ENCODE peak calls at places on chromosomes 13 and 19, in nine cellular contexts. One of them, this sample, is unnamed.

GRCh38 chr19:15418112-15418587 is 638 bp downstream of the AKAP8L start:
- DNase-seq in mucosa of descending colon: no peak
- DNase-seq in GM10248: no peak
- DNase-seq in hepatocyte: peak
- DNase-seq in left lung: no peak
- DNase-seq in fibroblast of mammary gland: peak
- DNase-seq in adrenal gland: no peak
- DNase-seq in cardiac muscle cell: no peak
- DNase-seq in GM23338: no peak
- DNase-seq in this sample: peak

GRCh38 chr19:12481781-12482504 is 2.7 kb downstream of the ZNF709 start:
- DNase-seq in mucosa of descending colon: no peak
- DNase-seq in GM23338: no peak
- DNase-seq in left lung: no peak
- DNase-seq in fibroblast of mammary gland: no peak
- DNase-seq in adrenal gland: no peak
- DNase-seq in cardiac muscle cell: no peak
- DNase-seq in hepatocyte: no peak
- DNase-seq in GM10248: no peak
- DNase-seq in this sample: no peak

GRCh38 chr13:113192902-113193301 is 15.6 kb downstream of the PCID2 start:
- DNase-seq in GM10248: no peak
- DNase-seq in fibroblast of mammary gland: peak
- DNase-seq in left lung: no peak
- DNase-seq in cardiac muscle cell: no peak
- DNase-seq in GM23338: no peak
- DNase-seq in adrenal gland: no peak
- DNase-seq in mucosa of descending colon: no peak
- DNase-seq in hepatocyte: no peak
- DNase-seq in this sample: no peak

GRCh38 chr13:28558126-28558525 is 63.2 kb upstream of the FLT1 start:
- DNase-seq in GM10248: no peak
- DNase-seq in GM23338: no peak
- DNase-seq in mucosa of descending colon: no peak
- DNase-seq in hepatocyte: no peak
- DNase-seq in cardiac muscle cell: no peak
- DNase-seq in fibroblast of mammary gland: peak
- DNase-seq in left lung: no peak
- DNase-seq in adrenal gland: no peak
- DNase-seq in this sample: no peak

GRCh38 chr13:39035204-39035603 is 2.7 kb downstream of the PROSER1 start:
- DNase-seq in cardiac muscle cell: no peak
- DNase-seq in GM23338: peak
- DNase-seq in GM10248: no peak
- DNase-seq in hepatocyte: no peak
- DNase-seq in adrenal gland: no peak
- DNase-seq in left lung: no peak
- DNase-seq in fibroblast of mammary gland: no peak
- DNase-seq in mucosa of descending colon: no peak
- DNase-seq in this sample: no peak

GRCh38 chr13:110759710-110760109 is 46.2 kb downstream of the ING1 start:
- DNase-seq in hepatocyte: no peak
- DNase-seq in cardiac muscle cell: no peak
- DNase-seq in GM23338: no peak
- DNase-seq in adrenal gland: no peak
- DNase-seq in fibroblast of mammary gland: peak
- DNase-seq in GM10248: no peak
- DNase-seq in mucosa of descending colon: no peak
- DNase-seq in left lung: no peak
- DNase-seq in this sample: no peak

GRCh38 chr13:110258876-110259631 is 47.9 kb downstream of the COL4A1 start:
- DNase-seq in cardiac muscle cell: no peak
- DNase-seq in GM23338: no peak
- DNase-seq in hepatocyte: no peak
- DNase-seq in GM10248: no peak
- DNase-seq in left lung: no peak
- DNase-seq in adrenal gland: no peak
- DNase-seq in mucosa of descending colon: no peak
- DNase-seq in fibroblast of mammary gland: peak
- DNase-seq in this sample: no peak

GRCh38 chr19:8611391-8611883 is 922 bp upstream of the ADAMTS10 start:
- DNase-seq in mucosa of descending colon: peak
- DNase-seq in cardiac muscle cell: no peak
- DNase-seq in adrenal gland: no peak
- DNase-seq in hepatocyte: no peak
- DNase-seq in left lung: no peak
- DNase-seq in GM10248: no peak
- DNase-seq in GM23338: peak
- DNase-seq in fibroblast of mammary gland: no peak
- DNase-seq in this sample: no peak

GRCh38 chr19:10010247-10010691 is at the start of gene COL5A3:
- DNase-seq in cardiac muscle cell: no peak
- DNase-seq in left lung: no peak
- DNase-seq in GM23338: peak
- DNase-seq in adrenal gland: peak
- DNase-seq in mucosa of descending colon: peak
- DNase-seq in GM10248: no peak
- DNase-seq in fibroblast of mammary gland: peak
- DNase-seq in hepatocyte: no peak
- DNase-seq in this sample: peak

DNA sequence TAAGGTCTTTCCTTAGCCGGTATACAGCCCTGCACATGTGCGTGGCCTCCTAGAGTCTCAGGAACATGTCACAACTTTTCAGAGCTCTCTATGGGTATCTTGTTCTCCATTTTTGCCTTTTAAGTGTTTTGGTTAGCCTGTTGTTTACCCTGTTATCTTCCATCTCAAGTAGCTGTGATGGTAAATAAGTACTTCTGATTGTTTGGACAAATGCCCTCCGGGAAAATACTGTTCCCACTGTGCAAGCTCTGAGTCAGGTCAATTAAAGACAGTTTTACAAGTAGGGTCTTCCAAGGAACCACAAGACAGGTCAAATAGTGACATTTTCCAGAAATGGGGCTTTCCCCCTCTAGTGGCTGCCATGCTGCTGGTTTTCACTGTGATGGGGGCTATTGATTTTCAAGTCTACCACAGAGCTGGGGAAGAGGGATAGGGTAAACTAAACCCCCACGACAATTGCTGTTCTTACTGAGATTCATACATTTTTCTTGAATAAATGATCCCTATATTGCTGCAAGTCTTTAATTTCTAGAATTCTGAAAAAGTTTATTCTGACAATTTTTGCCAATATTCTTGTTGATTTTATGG is 109.5 kb downstream of the TM9SF2 start:
- DNase-seq in cardiac muscle cell: no peak
- DNase-seq in left lung: no peak
- DNase-seq in fibroblast of mammary gland: no peak
- DNase-seq in mucosa of descending colon: no peak
- DNase-seq in hepatocyte: no peak
- DNase-seq in GM10248: no peak
- DNase-seq in adrenal gland: no peak
- DNase-seq in GM23338: peak
- DNase-seq in this sample: no peak
- TF ChIP-seq CTCF in cardiac muscle cell: peak
- TF ChIP-seq CTCF in left lung: no peak
- TF ChIP-seq CTCF in fibroblast of mammary gland: peak
- TF ChIP-seq CTCF in mucosa of descending colon: no peak
- TF ChIP-seq CTCF in hepatocyte: peak
- TF ChIP-seq CTCF in GM10248: no peak
- TF ChIP-seq CTCF in adrenal gland: no peak
- TF ChIP-seq CTCF in GM23338: peak
- TF ChIP-seq CTCF in this sample: no peak

DNA sequence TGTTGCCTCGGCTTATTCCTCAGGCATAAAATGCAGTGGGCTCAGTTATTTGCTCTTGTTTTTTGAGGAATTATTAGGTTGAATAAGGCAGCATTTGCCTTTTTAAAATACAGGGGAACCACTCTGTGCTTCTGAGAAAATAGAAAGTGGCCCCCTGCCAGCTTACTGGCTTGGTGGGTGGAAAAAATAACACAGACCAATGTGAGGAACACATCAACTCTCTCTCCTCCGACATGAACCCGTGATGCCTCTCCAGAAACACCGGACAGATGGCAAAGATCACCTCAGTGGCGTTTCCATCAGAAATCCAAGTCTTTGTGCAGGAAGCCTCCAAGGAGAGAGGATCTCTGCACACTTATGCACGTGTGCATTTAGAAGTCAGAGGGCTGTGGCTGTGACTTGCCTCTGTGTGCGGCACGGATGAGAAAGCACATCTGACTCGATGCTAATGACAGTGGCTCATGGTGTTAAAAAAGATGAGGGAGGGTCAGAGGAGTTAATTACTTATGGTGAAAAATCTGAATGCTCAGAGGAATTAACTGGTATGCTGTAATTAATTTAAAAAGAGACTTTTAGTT is 112.3 kb upstream of the KLF12 start:
- DNase-seq in hepatocyte: no peak
- DNase-seq in adrenal gland: no peak
- DNase-seq in left lung: no peak
- DNase-seq in fibroblast of mammary gland: peak
- DNase-seq in GM23338: no peak
- DNase-seq in mucosa of descending colon: no peak
- DNase-seq in GM10248: no peak
- DNase-seq in cardiac muscle cell: no peak
- DNase-seq in this sample: peak
- TF ChIP-seq CTCF in hepatocyte: no peak
- TF ChIP-seq CTCF in adrenal gland: no peak
- TF ChIP-seq CTCF in left lung: no peak
- TF ChIP-seq CTCF in fibroblast of mammary gland: no peak
- TF ChIP-seq CTCF in GM23338: no peak
- TF ChIP-seq CTCF in mucosa of descending colon: no peak
- TF ChIP-seq CTCF in GM10248: no peak
- TF ChIP-seq CTCF in cardiac muscle cell: no peak
- TF ChIP-seq CTCF in this sample: no peak

GRCh38 chr13:51373451-51373850 is 34.0 kb downstream of the SERPINE3 start:
- DNase-seq in adrenal gland: no peak
- DNase-seq in cardiac muscle cell: no peak
- DNase-seq in mucosa of descending colon: no peak
- DNase-seq in GM23338: no peak
- DNase-seq in left lung: no peak
- DNase-seq in fibroblast of mammary gland: no peak
- DNase-seq in GM10248: no peak
- DNase-seq in hepatocyte: no peak
- DNase-seq in this sample: no peak

GRCh38 chr13:51370116-51370515 is 30.6 kb downstream of the SERPINE3 start:
- DNase-seq in GM10248: no peak
- DNase-seq in cardiac muscle cell: no peak
- DNase-seq in left lung: no peak
- DNase-seq in GM23338: no peak
- DNase-seq in mucosa of descending colon: no peak
- DNase-seq in fibroblast of mammary gland: peak
- DNase-seq in hepatocyte: peak
- DNase-seq in adrenal gland: no peak
- DNase-seq in this sample: no peak

GRCh38 chr13:51370811-51371210 is 31.3 kb downstream of the SERPINE3 start:
- DNase-seq in cardiac muscle cell: no peak
- DNase-seq in left lung: no peak
- DNase-seq in hepatocyte: no peak
- DNase-seq in GM23338: no peak
- DNase-seq in adrenal gland: no peak
- DNase-seq in GM10248: no peak
- DNase-seq in mucosa of descending colon: no peak
- DNase-seq in fibroblast of mammary gland: no peak
- DNase-seq in this sample: no peak

DNA sequence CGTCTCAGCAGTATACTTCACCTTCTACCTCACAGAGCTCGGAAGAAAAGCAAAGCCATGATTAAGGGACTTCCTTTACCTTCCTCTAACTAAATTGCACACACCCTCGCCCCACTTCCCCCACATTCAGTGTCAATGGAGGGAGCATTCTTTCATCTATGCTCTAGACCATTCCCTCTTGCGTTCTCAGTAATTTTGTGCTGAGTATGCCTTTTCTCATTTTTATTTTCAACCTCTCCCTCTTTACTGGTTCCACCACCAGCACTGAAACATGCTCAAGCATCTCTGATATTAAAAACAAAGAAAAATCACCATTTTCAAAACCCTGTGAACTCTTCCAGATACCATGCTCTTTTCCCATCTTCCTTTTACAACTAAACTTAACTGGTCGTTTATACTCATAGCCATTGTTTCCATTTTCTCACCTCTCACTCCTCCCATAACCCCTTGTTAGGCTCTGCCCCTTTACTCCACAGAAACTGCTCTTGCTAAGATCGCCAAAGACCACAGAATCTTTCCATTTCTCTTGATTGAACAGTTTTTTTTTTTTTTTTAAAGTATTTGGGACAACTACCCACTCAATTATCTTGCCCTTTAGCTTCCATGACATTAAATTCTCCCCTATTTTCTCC is 32.4 kb downstream of the SERPINE3 start:
- DNase-seq in adrenal gland: no peak
- DNase-seq in GM10248: no peak
- DNase-seq in fibroblast of mammary gland: no peak
- DNase-seq in hepatocyte: no peak
- DNase-seq in left lung: no peak
- DNase-seq in mucosa of descending colon: no peak
- DNase-seq in cardiac muscle cell: no peak
- DNase-seq in GM23338: no peak
- DNase-seq in this sample: no peak
- TF ChIP-seq CTCF in adrenal gland: no peak
- TF ChIP-seq CTCF in GM10248: no peak
- TF ChIP-seq CTCF in fibroblast of mammary gland: no peak
- TF ChIP-seq CTCF in hepatocyte: no peak
- TF ChIP-seq CTCF in left lung: no peak
- TF ChIP-seq CTCF in mucosa of descending colon: no peak
- TF ChIP-seq CTCF in cardiac muscle cell: no peak
- TF ChIP-seq CTCF in GM23338: no peak
- TF ChIP-seq CTCF in this sample: no peak

GRCh38 chr13:26133851-26134250 is 82.0 kb upstream of the SHISA2 start:
- DNase-seq in hepatocyte: no peak
- DNase-seq in GM10248: no peak
- DNase-seq in cardiac muscle cell: no peak
- DNase-seq in adrenal gland: no peak
- DNase-seq in left lung: no peak
- DNase-seq in mucosa of descending colon: no peak
- DNase-seq in GM23338: peak
- DNase-seq in fibroblast of mammary gland: no peak
- DNase-seq in this sample: no peak

GRCh38 chr13:26133286-26133685 is 81.5 kb upstream of the SHISA2 start:
- DNase-seq in cardiac muscle cell: no peak
- DNase-seq in left lung: no peak
- DNase-seq in hepatocyte: no peak
- DNase-seq in fibroblast of mammary gland: no peak
- DNase-seq in mucosa of descending colon: no peak
- DNase-seq in GM10248: no peak
- DNase-seq in GM23338: peak
- DNase-seq in adrenal gland: no peak
- DNase-seq in this sample: no peak

GRCh38 chr13:26128676-26129075 is 76.9 kb upstream of the SHISA2 start:
- DNase-seq in left lung: no peak
- DNase-seq in adrenal gland: no peak
- DNase-seq in fibroblast of mammary gland: no peak
- DNase-seq in GM10248: no peak
- DNase-seq in hepatocyte: no peak
- DNase-seq in mucosa of descending colon: no peak
- DNase-seq in GM23338: no peak
- DNase-seq in cardiac muscle cell: no peak
- DNase-seq in this sample: no peak

DNA sequence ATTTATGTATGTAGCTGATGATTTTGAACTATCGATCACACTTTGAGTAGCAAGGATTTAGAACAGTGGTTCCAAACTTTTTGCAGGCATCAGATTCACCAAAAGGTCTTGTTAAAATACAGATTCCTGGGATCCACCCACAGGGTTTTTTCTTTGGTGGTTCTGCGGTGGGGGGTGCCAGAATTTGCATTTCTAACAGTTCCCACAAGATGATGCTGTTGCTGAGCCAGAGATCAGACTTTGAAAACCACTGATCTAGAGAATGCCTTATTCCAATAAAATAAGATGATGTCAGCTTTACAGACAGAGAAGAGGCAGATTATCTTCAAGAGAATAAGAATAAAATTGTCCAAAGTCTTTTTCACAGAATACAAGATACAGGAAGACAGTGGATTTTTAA is 80.9 kb upstream of the SHISA2 start:
- DNase-seq in fibroblast of mammary gland: peak
- DNase-seq in hepatocyte: no peak
- DNase-seq in adrenal gland: no peak
- DNase-seq in left lung: no peak
- DNase-seq in cardiac muscle cell: no peak
- DNase-seq in GM10248: no peak
- DNase-seq in GM23338: peak
- DNase-seq in mucosa of descending colon: no peak
- DNase-seq in this sample: no peak
- TF ChIP-seq CTCF in fibroblast of mammary gland: peak
- TF ChIP-seq CTCF in hepatocyte: peak
- TF ChIP-seq CTCF in adrenal gland: peak
- TF ChIP-seq CTCF in left lung: no peak
- TF ChIP-seq CTCF in cardiac muscle cell: peak
- TF ChIP-seq CTCF in GM10248: no peak
- TF ChIP-seq CTCF in GM23338: peak
- TF ChIP-seq CTCF in mucosa of descending colon: no peak
- TF ChIP-seq CTCF in this sample: no peak

This sample was measured in heart left ventricle.